ENCODE peak calls at places on chromosomes 11 and 22, in eight cellular contexts. One of them, this sample, is unnamed.

GRCh38 chr11:32983506-32983905 is 32.2 kb upstream of the DEPDC7 start:
- DNase-seq in fibroblast of villous mesenchyme: no peak
- DNase-seq in CD8-positive, alpha-beta T cell: no peak
- DNase-seq in suprapubic skin: no peak
- DNase-seq in GM12878: no peak
- DNase-seq in cardiac muscle cell: no peak
- DNase-seq in BE2C: no peak
- DNase-seq in right atrium auricular region: no peak
- DNase-seq in this sample: no peak

GRCh38 chr11:122655527-122656072 is at the start of gene UBASH3B:
- DNase-seq in fibroblast of villous mesenchyme: peak
- DNase-seq in CD8-positive, alpha-beta T cell: peak
- DNase-seq in suprapubic skin: peak
- DNase-seq in GM12878: no peak
- DNase-seq in cardiac muscle cell: peak
- DNase-seq in BE2C: peak
- DNase-seq in right atrium auricular region: peak
- DNase-seq in this sample: peak

GRCh38 chr22:17578129-17578754 is 14.9 kb downstream of the SLC25A18 start:
- DNase-seq in fibroblast of villous mesenchyme: peak
- DNase-seq in CD8-positive, alpha-beta T cell: no peak
- DNase-seq in suprapubic skin: no peak
- DNase-seq in GM12878: no peak
- DNase-seq in cardiac muscle cell: peak
- DNase-seq in BE2C: no peak
- DNase-seq in right atrium auricular region: peak
- DNase-seq in this sample: no peak

GRCh38 chr11:121800240-121800639 is 315.8 kb downstream of the BLID start:
- DNase-seq in fibroblast of villous mesenchyme: no peak
- DNase-seq in CD8-positive, alpha-beta T cell: no peak
- DNase-seq in suprapubic skin: no peak
- DNase-seq in GM12878: no peak
- DNase-seq in cardiac muscle cell: no peak
- DNase-seq in BE2C: no peak
- DNase-seq in right atrium auricular region: no peak
- DNase-seq in this sample: no peak

GRCh38 chr11:61071208-61071681 is 31.0 kb upstream of the CD5 start:
- DNase-seq in fibroblast of villous mesenchyme: no peak
- DNase-seq in CD8-positive, alpha-beta T cell: peak
- DNase-seq in suprapubic skin: no peak
- DNase-seq in GM12878: no peak
- DNase-seq in cardiac muscle cell: no peak
- DNase-seq in BE2C: no peak
- DNase-seq in right atrium auricular region: no peak
- DNase-seq in this sample: peak

GRCh38 chr11:61896665-61897386 is 5.5 kb upstream of the FADS3 start:
- DNase-seq in fibroblast of villous mesenchyme: no peak
- DNase-seq in CD8-positive, alpha-beta T cell: no peak
- DNase-seq in suprapubic skin: no peak
- DNase-seq in GM12878: no peak
- DNase-seq in cardiac muscle cell: no peak
- DNase-seq in BE2C: no peak
- DNase-seq in right atrium auricular region: no peak
- DNase-seq in this sample: no peak

GRCh38 chr11:95256204-95256819 is 25.3 kb upstream of the SESN3 start:
- DNase-seq in fibroblast of villous mesenchyme: peak
- DNase-seq in CD8-positive, alpha-beta T cell: no peak
- DNase-seq in suprapubic skin: no peak
- DNase-seq in GM12878: no peak
- DNase-seq in cardiac muscle cell: peak
- DNase-seq in BE2C: no peak
- DNase-seq in right atrium auricular region: no peak
- DNase-seq in this sample: no peak

GRCh38 chr22:17672417-17672991 is 33.9 kb downstream of the BCL2L13 start:
- DNase-seq in fibroblast of villous mesenchyme: peak
- DNase-seq in CD8-positive, alpha-beta T cell: no peak
- DNase-seq in suprapubic skin: no peak
- DNase-seq in GM12878: no peak
- DNase-seq in cardiac muscle cell: no peak
- DNase-seq in BE2C: peak
- DNase-seq in right atrium auricular region: no peak
- DNase-seq in this sample: no peak

GRCh38 chr11:94781822-94782221 is 13.7 kb downstream of the AMOTL1 start:
- DNase-seq in fibroblast of villous mesenchyme: peak
- DNase-seq in CD8-positive, alpha-beta T cell: no peak
- DNase-seq in suprapubic skin: no peak
- DNase-seq in GM12878: no peak
- DNase-seq in cardiac muscle cell: peak
- DNase-seq in BE2C: no peak
- DNase-seq in right atrium auricular region: no peak
- DNase-seq in this sample: no peak

GRCh38 chr11:128933481-128934178 is 9.0 kb downstream of the TP53AIP1 start:
- DNase-seq in fibroblast of villous mesenchyme: no peak
- DNase-seq in CD8-positive, alpha-beta T cell: no peak
- DNase-seq in suprapubic skin: no peak
- DNase-seq in GM12878: no peak
- DNase-seq in cardiac muscle cell: no peak
- DNase-seq in BE2C: no peak
- DNase-seq in right atrium auricular region: no peak
- DNase-seq in this sample: no peak
- TF ChIP-seq CTCF in fibroblast of villous mesenchyme: no peak
- TF ChIP-seq CTCF in CD8-positive, alpha-beta T cell: no peak
- TF ChIP-seq CTCF in suprapubic skin: no peak
- TF ChIP-seq CTCF in GM12878: no peak
- TF ChIP-seq CTCF in cardiac muscle cell: no peak
- TF ChIP-seq CTCF in BE2C: no peak
- TF ChIP-seq CTCF in right atrium auricular region: no peak
- TF ChIP-seq CTCF in this sample: no peak

DNA sequence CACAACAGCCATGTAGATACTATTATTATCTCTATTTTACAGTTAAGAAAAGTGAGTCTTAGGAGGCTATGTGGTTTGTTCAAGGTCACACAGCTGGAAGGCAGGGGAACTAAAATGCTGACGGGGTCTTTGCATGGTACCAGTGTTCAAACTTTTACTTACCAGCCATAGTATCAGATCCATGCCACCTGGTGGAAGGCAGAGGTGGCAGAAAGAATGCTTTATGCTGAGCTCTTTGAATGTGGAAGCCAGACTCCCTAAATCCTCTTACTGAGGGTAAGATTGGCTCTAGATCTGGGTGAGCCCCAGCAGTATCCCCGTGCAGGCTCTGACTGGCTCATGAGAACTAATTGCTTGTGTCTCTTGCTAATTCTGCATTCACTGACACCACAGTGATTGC is 54.3 kb upstream of the NAV2 start:
- DNase-seq in fibroblast of villous mesenchyme: no peak
- DNase-seq in CD8-positive, alpha-beta T cell: no peak
- DNase-seq in suprapubic skin: no peak
- DNase-seq in GM12878: no peak
- DNase-seq in cardiac muscle cell: no peak
- DNase-seq in BE2C: no peak
- DNase-seq in right atrium auricular region: no peak
- DNase-seq in this sample: no peak
- TF ChIP-seq CTCF in fibroblast of villous mesenchyme: no peak
- TF ChIP-seq CTCF in CD8-positive, alpha-beta T cell: no peak
- TF ChIP-seq CTCF in suprapubic skin: no peak
- TF ChIP-seq CTCF in GM12878: no peak
- TF ChIP-seq CTCF in cardiac muscle cell: no peak
- TF ChIP-seq CTCF in BE2C: no peak
- TF ChIP-seq CTCF in right atrium auricular region: no peak
- TF ChIP-seq CTCF in this sample: peak

GRCh38 chr11:44894217-44894617 is 56.5 kb downstream of the TP53I11 start:
- DNase-seq in fibroblast of villous mesenchyme: peak
- DNase-seq in CD8-positive, alpha-beta T cell: peak
- DNase-seq in suprapubic skin: no peak
- DNase-seq in GM12878: no peak
- DNase-seq in cardiac muscle cell: peak
- DNase-seq in BE2C: peak
- DNase-seq in right atrium auricular region: peak
- DNase-seq in this sample: peak
- TF ChIP-seq CTCF in fibroblast of villous mesenchyme: peak
- TF ChIP-seq CTCF in CD8-positive, alpha-beta T cell: peak
- TF ChIP-seq CTCF in suprapubic skin: peak
- TF ChIP-seq CTCF in GM12878: peak
- TF ChIP-seq CTCF in cardiac muscle cell: peak
- TF ChIP-seq CTCF in BE2C: peak
- TF ChIP-seq CTCF in right atrium auricular region: peak
- TF ChIP-seq CTCF in this sample: peak

GRCh38 chr11:23569547-23569946 is 709.3 kb upstream of the CCDC179 start:
- DNase-seq in fibroblast of villous mesenchyme: no peak
- DNase-seq in CD8-positive, alpha-beta T cell: no peak
- DNase-seq in suprapubic skin: no peak
- DNase-seq in GM12878: peak
- DNase-seq in cardiac muscle cell: no peak
- DNase-seq in BE2C: no peak
- DNase-seq in right atrium auricular region: no peak
- DNase-seq in this sample: no peak
- TF ChIP-seq CTCF in fibroblast of villous mesenchyme: no peak
- TF ChIP-seq CTCF in CD8-positive, alpha-beta T cell: no peak
- TF ChIP-seq CTCF in suprapubic skin: no peak
- TF ChIP-seq CTCF in GM12878: no peak
- TF ChIP-seq CTCF in cardiac muscle cell: no peak
- TF ChIP-seq CTCF in BE2C: no peak
- TF ChIP-seq CTCF in right atrium auricular region: no peak
- TF ChIP-seq CTCF in this sample: no peak

DNA sequence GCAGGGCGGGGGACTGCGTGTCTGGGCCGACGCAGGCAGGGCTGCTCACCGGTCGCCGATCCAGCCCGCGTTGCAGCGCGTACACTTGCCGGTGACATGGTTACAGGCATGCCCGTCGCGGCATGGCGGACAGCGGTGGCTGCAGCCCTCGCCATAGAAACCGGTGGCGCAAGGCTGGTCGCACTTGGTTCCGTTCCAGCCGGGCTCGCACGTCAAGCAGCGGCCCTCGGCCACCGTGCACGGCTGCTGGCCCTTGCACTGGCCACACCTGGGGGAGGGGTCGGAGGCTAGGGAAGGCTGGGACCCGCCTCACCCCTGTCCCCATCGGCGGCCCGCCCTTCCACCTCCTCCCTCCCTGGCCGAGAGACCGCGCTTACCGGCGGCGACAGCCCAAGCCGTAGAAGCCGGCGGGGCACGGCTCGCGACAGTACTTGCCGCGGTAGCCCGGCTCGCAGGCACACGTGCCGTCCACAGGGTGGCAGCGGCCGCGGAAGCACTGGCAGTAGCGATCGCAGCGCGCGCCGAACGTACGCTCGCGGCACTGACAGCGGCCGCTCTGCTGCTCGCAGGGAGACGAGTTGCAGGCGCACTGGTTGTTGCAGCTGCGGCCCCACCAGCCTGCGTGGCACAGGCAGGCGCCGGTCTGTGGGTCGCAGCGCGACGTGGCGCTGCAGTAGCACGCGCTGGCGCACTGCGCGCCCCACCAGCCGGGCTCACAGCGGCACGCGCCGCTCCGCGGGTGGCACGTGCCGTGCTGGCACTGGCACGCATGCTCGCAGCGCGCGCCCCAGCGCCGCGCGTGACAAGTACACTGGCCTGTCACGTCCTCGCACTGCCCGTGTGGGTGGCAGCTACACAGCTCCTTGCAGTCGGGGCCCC is 6.7 kb downstream of the SCARF2 start:
- DNase-seq in fibroblast of villous mesenchyme: peak
- DNase-seq in CD8-positive, alpha-beta T cell: peak
- DNase-seq in suprapubic skin: peak
- DNase-seq in GM12878: no peak
- DNase-seq in cardiac muscle cell: no peak
- DNase-seq in BE2C: peak
- DNase-seq in right atrium auricular region: peak
- DNase-seq in this sample: peak
- TF ChIP-seq CTCF in fibroblast of villous mesenchyme: no peak
- TF ChIP-seq CTCF in CD8-positive, alpha-beta T cell: peak
- TF ChIP-seq CTCF in suprapubic skin: no peak
- TF ChIP-seq CTCF in GM12878: peak
- TF ChIP-seq CTCF in cardiac muscle cell: no peak
- TF ChIP-seq CTCF in BE2C: peak
- TF ChIP-seq CTCF in right atrium auricular region: peak
- TF ChIP-seq CTCF in this sample: peak

This sample was measured in GM06990.